ENCODE peak calls at places on chromosomes 6 and 20, in ten cellular contexts. V is mammary epithelial cell, Q is adipocyte, J is neural progenitor cell, G is GM23248, O is HCT116, E is Karpas-422, T is K562, Y is HepG2, P is SK-N-SH. X is an unnamed sample.

GRCh38 chr6:11298651-11299420 is 66.4 kb upstream of the NEDD9 start:
- DNase-seq in V (no peak), Q (no peak), J (peak; percentile 48), G (no peak), O (no peak), E (no peak), T (no peak), Y (peak; percentile 98), P (no peak), X (no peak)

GRCh38 chr6:32941412-32941784 is 570 bp upstream of the HLA-DMB start:
- DNase-seq in V (no peak), Q (no peak), J (peak; percentile 11), G (no peak), O (no peak), E (peak; percentile 85), T (no peak), Y (no peak), P (no peak), X (no peak)

GRCh38 chr20:63268671-63269439 is 3.8 kb upstream of the ARFGAP1 start:
- DNase-seq in V (peak; percentile 54), Q (no peak), J (no peak), G (peak; percentile 34), O (no peak), E (no peak), T (no peak), Y (peak; percentile 48), P (no peak), X (no peak)

GRCh38 chr20:25310268-25310920 is 62.5 kb downstream of the PYGB start:
- DNase-seq in V (peak; percentile 83), Q (peak; percentile 78), J (peak; percentile 30), G (peak; percentile 92), O (peak; percentile 73), E (peak; percentile 73), T (peak; percentile 75), Y (peak; percentile 99), P (peak; percentile 81), X (no peak)

GRCh38 chr6:22568854-22569253 is 512 bp upstream of the HDGFL1 start:
- DNase-seq in V (no peak), Q (no peak), J (no peak), G (no peak), O (no peak), E (no peak), T (no peak), Y (no peak), P (no peak), X (no peak)

GRCh38 chr6:105769987-105770386 is 316.1 kb upstream of the PRDM1 start:
- DNase-seq in V (peak; percentile 81), Q (no peak), J (no peak), G (peak; percentile 87), O (peak; percentile 86), E (no peak), T (no peak), Y (no peak), P (no peak), X (no peak)

GRCh38 chr6:157151989-157152388 is 171.3 kb downstream of the TMEM242 start:
- DNase-seq in V (no peak), Q (peak; percentile 74), J (no peak), G (peak; percentile 70), O (no peak), E (no peak), T (no peak), Y (no peak), P (peak; percentile 57), X (no peak)

GRCh38 chr20:6680441-6680840 is 87.0 kb upstream of the BMP2 start:
- DNase-seq in V (no peak), Q (no peak), J (no peak), G (no peak), O (no peak), E (no peak), T (no peak), Y (no peak), P (no peak), X (no peak)

GRCh38 chr20:46639587-46639986 is 11.7 kb downstream of the SLC13A3 start:
- DNase-seq in V (no peak), Q (no peak), J (no peak), G (no peak), O (no peak), E (no peak), T (no peak), Y (no peak), P (no peak), X (no peak)

DNA sequence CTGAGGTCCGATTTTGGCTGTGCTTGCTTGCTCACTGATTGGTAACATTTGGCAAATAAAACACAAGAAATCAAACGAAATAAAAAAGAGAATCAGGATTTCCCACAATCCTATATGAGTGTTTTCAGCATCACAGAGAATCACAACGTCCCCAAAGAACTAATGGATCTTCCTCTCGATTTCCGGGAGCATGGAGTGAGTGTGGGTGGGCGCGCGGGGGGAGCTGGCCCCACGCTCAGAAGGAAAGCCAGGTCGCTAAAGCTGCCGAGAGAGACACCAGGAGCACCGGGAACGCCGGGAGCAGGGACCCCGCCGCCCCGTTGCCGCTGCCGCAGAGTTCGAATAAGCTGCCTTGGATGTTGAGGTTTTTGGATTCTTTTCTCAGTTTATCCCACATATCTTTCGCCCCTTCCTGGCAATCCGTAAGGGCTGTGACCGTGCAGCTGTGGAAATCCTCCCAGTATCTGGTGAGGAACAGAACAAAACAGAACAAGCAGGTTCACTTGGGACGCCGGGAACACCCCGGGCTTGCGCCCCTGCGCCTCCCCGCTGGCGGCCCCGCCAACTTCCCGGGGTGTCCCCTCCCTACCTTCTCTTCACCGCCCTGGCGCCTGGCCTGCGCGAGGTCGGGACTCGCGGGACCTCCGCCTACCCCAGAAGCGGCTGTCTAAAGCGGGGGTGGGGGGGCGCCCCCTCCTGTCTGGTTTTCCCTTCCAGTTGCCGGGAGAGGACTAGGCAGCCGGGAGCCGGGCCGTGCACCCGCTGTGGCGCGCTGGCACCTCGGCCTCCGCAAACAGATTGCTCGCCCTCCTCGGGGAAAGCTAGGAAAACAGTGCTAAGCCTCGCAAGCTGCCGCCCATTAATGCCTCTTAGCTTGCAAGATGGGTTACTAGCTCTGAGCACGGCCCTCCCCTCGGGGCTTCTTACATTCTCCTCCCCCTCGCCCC is 7.7 kb downstream of the NRN1 start:
- DNase-seq in V (no peak), Q (peak; percentile 12), J (peak; percentile 75), G (peak; percentile 80), O (no peak), E (no peak), T (no peak), Y (no peak), P (peak; percentile 49), X (no peak)
- H3K9ac ChIP-seq in V (no peak overlapping the region), Q (peak overlapping the region; percentile 88), J (no peak overlapping the region), G (peak overlapping the region; percentile 94), O (no peak overlapping the region), E (no peak overlapping the region), T (no peak overlapping the region), Y (no peak overlapping the region), P (no peak overlapping the region), X (no peak overlapping the region)

DNA sequence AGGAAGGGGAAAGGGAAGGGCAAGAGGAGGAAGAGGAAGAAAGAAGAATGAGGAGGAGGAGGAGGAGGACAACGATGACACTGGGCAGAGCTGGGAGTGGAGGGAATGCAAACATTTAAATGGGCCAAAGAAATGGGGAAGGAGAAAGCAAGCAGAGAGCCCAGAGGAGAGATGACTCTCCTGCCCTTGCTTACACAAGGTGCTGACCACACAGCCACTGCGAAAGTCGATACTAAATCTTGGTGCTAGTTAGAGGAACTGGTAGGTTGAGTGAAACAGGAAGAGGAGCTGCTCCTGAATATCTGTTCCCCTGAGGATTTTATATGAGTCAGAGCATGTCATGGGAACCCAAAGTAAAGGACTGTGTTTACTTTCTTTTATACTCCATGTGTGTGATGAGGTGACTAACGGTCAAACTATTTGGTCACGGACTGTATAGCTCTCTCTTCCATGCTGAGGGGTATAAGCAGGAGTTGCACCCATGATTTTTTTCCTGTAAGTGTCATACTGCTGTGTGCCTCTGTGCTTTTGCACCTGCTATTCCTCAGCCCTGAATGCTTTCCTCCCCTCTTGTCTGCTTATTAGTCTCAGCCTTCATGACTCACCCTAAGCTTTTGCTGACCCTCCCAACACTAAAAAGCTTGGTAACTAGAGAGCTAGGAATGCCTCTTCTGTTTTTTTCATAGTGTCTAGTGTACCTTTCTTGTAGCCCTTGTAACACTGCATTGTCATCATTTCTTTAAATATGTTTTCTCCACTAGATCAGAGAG is 9.5 kb upstream of the PAQR8 start:
- DNase-seq in V (peak; percentile 96), Q (peak; percentile 86), J (peak; percentile 16), G (peak; percentile 91), O (peak; percentile 82), E (peak; percentile 46), T (peak; percentile 31), Y (peak; percentile 98), P (no peak), X (no peak)
- H3K9ac ChIP-seq in V (peak overlapping the region; percentile 46), Q (no peak overlapping the region), J (no peak overlapping the region), G (peak overlapping the region; percentile 40), O (peak overlapping the region; percentile 37), E (no peak overlapping the region), T (peak overlapping the region; percentile 74), Y (peak overlapping the region; percentile 61), P (peak overlapping the region; percentile 31), X (no peak overlapping the region)

GRCh38 chr6:128655978-128656498 is 135.6 kb upstream of the PTPRK start:
- DNase-seq in V (peak; percentile 92), Q (peak; percentile 70), J (peak; percentile 15), G (peak; percentile 86), O (peak; percentile 85), E (no peak), T (no peak), Y (no peak), P (no peak), X (no peak)
- H3K9ac ChIP-seq in V (no peak overlapping the region), Q (peak overlapping the region; percentile 5), J (no peak overlapping the region), G (peak overlapping the region; percentile 26), O (no peak overlapping the region), E (no peak overlapping the region), T (no peak overlapping the region), Y (no peak overlapping the region), P (peak overlapping the region; percentile 55), X (no peak overlapping the region)

GRCh38 chr20:19081937-19082336 is 130.5 kb upstream of the SLC24A3 start:
- DNase-seq in V (no peak), Q (no peak), J (no peak), G (no peak), O (no peak), E (no peak), T (no peak), Y (no peak), P (no peak), X (no peak)
- H3K9ac ChIP-seq in V (no peak overlapping the region), Q (no peak overlapping the region), J (no peak overlapping the region), G (no peak overlapping the region), O (no peak overlapping the region), E (no peak overlapping the region), T (no peak overlapping the region), Y (no peak overlapping the region), P (no peak overlapping the region), X (no peak overlapping the region)

X was measured in neuronal stem cell.